ENCODE peak calls at places on chromosomes 12 and 14, in four cellular contexts. R, A, N and U are unnamed samples.

GRCh38 chr12:13044859-13045384 is 741 bp downstream of the FAM234B start:
- DNase-seq in R (no peak), A (no peak), N (no peak), U (no peak)

GRCh38 chr12:122045262-122045661 is 23.6 kb downstream of the BCL7A start:
- DNase-seq in R (no peak), A (no peak), N (no peak), U (no peak)

GRCh38 chr14:105120056-105120455 is 48.5 kb downstream of the JAG2 start:
- DNase-seq in R (no peak), A (no peak), N (no peak), U (no peak)

GRCh38 chr12:62249419-62249818 is 10.8 kb upstream of the USP15 start:
- DNase-seq in R (no peak), A (no peak), N (no peak), U (no peak)

GRCh38 chr14:76434220-76434619 is 58.3 kb downstream of the ESRRB start:
- DNase-seq in R (no peak), A (no peak), N (no peak), U (no peak)

GRCh38 chr14:37824936-37825698 is 229.7 kb downstream of the TTC6 start:
- DNase-seq in R (no peak), A (peak), N (no peak), U (no peak)

GRCh38 chr12:69284131-69284530 is 44.8 kb downstream of the CPSF6 start:
- DNase-seq in R (peak), A (no peak), N (peak), U (peak)

GRCh38 chr12:64450711-64451486 is 1.0 kb upstream of the TBK1 start:
- DNase-seq in R (no peak), A (no peak), N (no peak), U (no peak)

GRCh38 chr14:88468396-88468795 is 82.9 kb downstream of the SPATA7 start:
- DNase-seq in R (no peak), A (no peak), N (no peak), U (no peak)

GRCh38 chr12:51949342-51950030 is 2.0 kb upstream of the ACVR1B start:
- DNase-seq in R (no peak), A (no peak), N (no peak), U (no peak)

GRCh38 chr12:14567311-14568195 is at the start of gene PLBD1:
- DNase-seq in R (no peak), A (no peak), N (peak), U (peak)

GRCh38 chr14:100115726-100116125 is 43.7 kb downstream of the DEGS2 start:
- DNase-seq in R (no peak), A (no peak), N (no peak), U (no peak)

GRCh38 chr14:92534863-92535654 is 21.5 kb downstream of the RIN3 start:
- DNase-seq in R (no peak), A (no peak), N (no peak), U (no peak)

GRCh38 chr12:108854055-108854452 is 3.3 kb downstream of the SSH1 start:
- DNase-seq in R (no peak), A (no peak), N (no peak), U (no peak)

GRCh38 chr12:88472775-88473174 is 107.5 kb downstream of the KITLG start:
- DNase-seq in R (no peak), A (no peak), N (no peak), U (no peak)

GRCh38 chr12:39405580-39405979 is 37.3 kb downstream of the KIF21A start:
- DNase-seq in R (no peak), A (no peak), N (no peak), U (no peak)

GRCh38 chr12:9365296-9365695 is 157.1 kb upstream of the PZP start:
- DNase-seq in R (no peak), A (no peak), N (no peak), U (no peak)

GRCh38 chr14:77265561-77266335 is 5.3 kb downstream of the NGB start:
- DNase-seq in R (no peak), A (peak), N (no peak), U (no peak)

GRCh38 chr14:60713513-60713912 is 10.6 kb downstream of the SIX4 start:
- DNase-seq in R (no peak), A (no peak), N (no peak), U (no peak)

GRCh38 chr12:113757223-113758002 is 208.7 kb downstream of the RBM19 start:
- DNase-seq in R (no peak), A (peak), N (no peak), U (no peak)

GRCh38 chr12:47894652-47895051 is 10.1 kb downstream of the VDR start:
- DNase-seq in R (no peak), A (no peak), N (no peak), U (no peak)

GRCh38 chr12:69514845-69515244 is 44.7 kb downstream of the FRS2 start:
- DNase-seq in R (no peak), A (no peak), N (no peak), U (no peak)

GRCh38 chr12:182381-182883 is 31.5 kb downstream of the SLC6A12 start:
- DNase-seq in R (no peak), A (no peak), N (no peak), U (peak)

GRCh38 chr12:12181516-12181915 is 85.3 kb downstream of the LRP6 start:
- DNase-seq in R (no peak), A (no peak), N (no peak), U (no peak)

GRCh38 chr12:22262309-22262708 is 72.2 kb downstream of the ST8SIA1 start:
- DNase-seq in R (no peak), A (no peak), N (no peak), U (no peak)